ENCODE peak calls at places on chromosomes 4 and X, in five cellular contexts. B, Y, O, U and Q are unnamed samples.

GRCh38 chr4:38101563-38101962 is 141.4 kb downstream of the PTTG2 start:
- DNase-seq in O (no peak), B (no peak), Y (no peak), U (no peak), Q (no peak)

GRCh38 chrX:86171366-86171765 is 23.1 kb downstream of the DACH2 start:
- DNase-seq in U (no peak), Y (no peak), B (peak; percentile 49), O (peak; percentile 47), Q (no peak)

GRCh38 chrX:85828771-85829170 is 218.6 kb downstream of the CHM start:
- DNase-seq in B (no peak), U (no peak), O (no peak), Y (no peak), Q (no peak)

GRCh38 chr4:87052615-87053014 is 117.8 kb downstream of the AFF1 start:
- DNase-seq in Y (no peak), O (no peak), U (no peak), B (no peak), Q (no peak)

GRCh38 chr4:10077492-10078335 is 38.9 kb downstream of the WDR1 start:
- DNase-seq in U (peak; percentile 45), B (no peak), O (no peak), Y (no peak), Q (peak; percentile 8)

GRCh38 chr4:159012381-159012780 is 90.5 kb upstream of the RAPGEF2 start:
- DNase-seq in Y (no peak), B (no peak), U (no peak), O (peak; percentile 17), Q (no peak)

GRCh38 chrX:81996166-81996565 is 794.3 kb downstream of the SH3BGRL start:
- DNase-seq in B (no peak), Y (no peak), U (no peak), O (no peak), Q (no peak)

GRCh38 chr4:155761047-155761446 is 2.2 kb downstream of the GUCY1B1 start:
- DNase-seq in Y (no peak), B (no peak), U (no peak), O (no peak), Q (no peak)

GRCh38 chrX:119411959-119412358 is 12.8 kb downstream of the SLC25A43 start:
- DNase-seq in U (no peak), O (peak; percentile 37), Y (no peak), B (no peak), Q (no peak)

GRCh38 chr4:91064157-91064853 is 937.1 kb downstream of the CCSER1 start:
- DNase-seq in B (no peak), O (peak; percentile 5), U (no peak), Y (no peak), Q (no peak)

GRCh38 chr4:151921371-151921770 is 160.6 kb upstream of the GATB start:
- DNase-seq in Y (no peak), U (no peak), B (no peak), O (no peak), Q (no peak)

GRCh38 chrX:115642895-115643530 is 82.0 kb downstream of the PLS3 start:
- DNase-seq in B (peak; percentile 56), U (peak; percentile 71), O (peak; percentile 65), Y (peak; percentile 14), Q (peak; percentile 32)

GRCh38 chr4:109649872-109650271 is 53.4 kb downstream of the CASP6 start:
- DNase-seq in Y (no peak), O (no peak), B (no peak), U (no peak), Q (no peak)

GRCh38 chr4:15902741-15903140 is 35.8 kb downstream of the FGFBP1 start:
- DNase-seq in Y (no peak), U (no peak), O (no peak), B (no peak), Q (no peak)

GRCh38 chr4:20698382-20698781 is 1.9 kb upstream of the PACRGL start:
- DNase-seq in O (no peak), B (no peak), U (no peak), Y (no peak), Q (no peak)

GRCh38 chr4:173443121-173443520 is 44.2 kb upstream of the SCRG1 start:
- DNase-seq in B (no peak), Y (no peak), U (no peak), O (no peak), Q (no peak)

GRCh38 chrX:34918856-34919255 is 23.7 kb upstream of the FAM47B start:
- DNase-seq in B (no peak), O (peak; percentile 70), U (no peak), Y (no peak), Q (no peak)

GRCh38 chrX:75086731-75087195 is 69.3 kb downstream of the ABCB7 start:
- DNase-seq in Y (no peak), B (no peak), U (no peak), O (no peak), Q (no peak)

GRCh38 chrX:68717196-68717595 is 69.7 kb downstream of the STARD8 start:
- DNase-seq in B (no peak), O (no peak), Y (no peak), U (no peak), Q (peak; percentile 19)

GRCh38 chrX:13533726-13534125 is 35.7 kb upstream of the EGFL6 start:
- DNase-seq in B (no peak), O (peak; percentile 9), U (no peak), Y (no peak), Q (no peak)

GRCh38 chrX:7346021-7346420 is 198.1 kb upstream of the PUDP start:
- DNase-seq in U (no peak), B (no peak), O (no peak), Y (no peak), Q (no peak)

GRCh38 chr4:39706334-39706733 is 8.4 kb downstream of the UBE2K start:
- DNase-seq in B (no peak), Y (no peak), O (peak; percentile 60), U (no peak), Q (no peak)

GRCh38 chrX:107565916-107566602 is 62.3 kb upstream of the PRPS1 start:
- DNase-seq in U (no peak), O (peak; percentile 30), B (no peak), Y (no peak), Q (no peak)

GRCh38 chr4:46354863-46355262 is 35.1 kb downstream of the GABRA2 start:
- DNase-seq in O (no peak), Y (no peak), B (no peak), U (no peak), Q (no peak)

GRCh38 chr4:53586121-53586816 is 5.0 kb downstream of the LNX1 start:
- DNase-seq in O (no peak), U (no peak), B (no peak), Y (no peak), Q (no peak)

GRCh38 chrX:125998432-125998831 is 167.7 kb downstream of the DCAF12L2 start:
- DNase-seq in U (no peak), B (peak; percentile 11), O (peak; percentile 2), Y (no peak), Q (no peak)

GRCh38 chrX:152904151-152905080 is 6.5 kb downstream of the ZNF185 start:
- DNase-seq in O (peak; percentile 44), Y (peak; percentile 26), B (no peak), U (peak; percentile 54), Q (no peak)

GRCh38 chr4:41814565-41814964 is 66.0 kb upstream of the PHOX2B start:
- DNase-seq in O (peak; percentile 31), Y (no peak), B (no peak), U (no peak), Q (no peak)

GRCh38 chr4:109294006-109294405 is 8.5 kb downstream of the COL25A1 start:
- DNase-seq in U (no peak), B (peak; percentile 66), Y (no peak), O (peak; percentile 6), Q (no peak)

GRCh38 chr4:6916587-6917444 is 7.2 kb downstream of the TBC1D14 start:
- DNase-seq in U (peak; percentile 57), O (peak; percentile 31), Y (no peak), B (no peak), Q (no peak)

GRCh38 chr4:77989986-77990385 is 67.1 kb upstream of the FRAS1 start:
- DNase-seq in B (no peak), U (no peak), O (no peak), Y (no peak), Q (no peak)
- H3K27ac ChIP-seq in B (no peak overlapping the region), U (no peak overlapping the region), O (no peak overlapping the region), Y (no peak overlapping the region), Q (no peak overlapping the region)

GRCh38 chr4:101347267-101347556 is at the start of gene PPP3CA:
- DNase-seq in U (no peak), B (no peak), Y (no peak), O (no peak), Q (no peak)

GRCh38 chr4:101346312-101346561 is 1.1 kb downstream of the PPP3CA start:
- DNase-seq in Y (no peak), B (no peak), O (no peak), U (no peak), Q (no peak)

GRCh38 chr4:101346562-101347266 is 612 bp downstream of the PPP3CA start:
- DNase-seq in B (peak; percentile 64), Y (peak; percentile 42), U (peak; percentile 62), O (peak; percentile 47), Q (peak; percentile 36)

GRCh38 chr4:101348367-101348827 is 1.1 kb upstream of the PPP3CA start:
- DNase-seq in Y (no peak), O (no peak), B (no peak), U (no peak), Q (peak; percentile 43)

DNA sequence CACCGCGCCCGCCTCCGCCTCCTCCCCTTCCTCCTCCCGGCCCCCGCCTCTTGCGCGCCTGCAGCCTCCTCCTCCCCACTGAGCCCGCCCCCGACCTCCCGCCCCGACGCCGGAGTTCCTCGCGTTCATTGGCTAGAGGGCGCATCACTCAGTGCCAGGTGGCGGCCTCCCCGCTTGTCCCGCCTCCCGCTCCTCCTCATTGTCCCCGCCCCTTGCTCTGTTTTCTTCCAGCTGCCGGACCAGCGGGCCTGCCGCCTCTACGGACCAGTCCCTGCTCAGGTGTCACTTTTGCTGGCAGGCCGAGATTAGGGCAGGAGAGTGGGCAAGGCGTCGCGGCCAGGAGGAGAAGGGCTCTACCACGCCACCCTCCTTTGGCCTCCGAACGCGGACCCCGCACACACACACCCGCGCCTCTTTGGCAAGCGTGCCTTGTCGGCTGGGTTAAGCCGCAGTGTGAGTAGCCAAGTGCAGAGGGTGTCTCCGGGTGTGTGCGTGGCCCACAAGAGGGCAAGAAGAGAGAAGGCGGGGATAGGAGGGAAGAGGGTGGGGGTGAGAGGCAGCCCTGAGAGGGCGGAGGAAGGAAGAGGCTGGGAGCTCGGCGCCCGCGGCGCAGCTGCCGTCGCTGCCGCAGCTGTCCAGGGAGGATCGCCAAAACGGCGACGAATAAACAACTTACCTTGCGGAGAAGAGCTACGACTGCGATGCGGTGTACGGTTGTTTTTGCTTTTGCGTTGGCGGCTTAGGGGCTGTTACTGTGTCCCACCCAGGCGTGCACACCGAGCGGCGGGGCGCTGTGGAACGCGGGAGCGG is 436 bp upstream of the PPP3CA start:
- DNase-seq in O (peak; percentile 96), U (peak; percentile 99), B (peak; percentile 95), Y (peak; percentile 98), Q (peak; percentile 100)
- TF ChIP-seq CTCF in O (no peak), U (no peak), B (no peak), Y (peak; percentile 45), Q (no peak)

GRCh38 chrX:147848009-147848408 is 63.7 kb upstream of the FMR1 start:
- DNase-seq in Y (no peak), U (no peak), B (no peak), O (no peak), Q (no peak)
- H3K27ac ChIP-seq in Y (no peak overlapping the region), U (no peak overlapping the region), B (no peak overlapping the region), O (no peak overlapping the region), Q (no peak overlapping the region)

DNA sequence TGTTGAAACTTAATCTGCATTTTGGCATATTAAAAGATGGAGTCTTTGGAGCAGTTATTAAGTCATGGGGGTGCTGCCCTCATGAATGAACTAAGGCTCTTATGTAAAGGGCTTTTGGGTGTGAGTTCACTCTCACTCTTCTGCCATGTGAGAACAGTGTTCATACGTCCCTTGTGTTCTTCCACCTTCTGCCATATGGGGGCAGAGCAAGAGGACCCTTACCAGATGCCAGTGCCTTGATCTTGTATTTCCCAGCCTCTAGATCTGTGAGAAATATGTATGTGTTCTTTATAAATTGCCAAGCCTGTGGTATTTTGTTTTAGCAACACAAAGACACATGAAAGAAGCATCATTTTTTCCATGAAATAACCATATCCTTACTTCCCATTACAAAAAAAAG is 213.9 kb downstream of the SPOCK3 start:
- DNase-seq in Y (no peak), B (no peak), U (no peak), O (peak; percentile 11), Q (no peak)
- TF ChIP-seq CTCF in Y (no peak), B (peak; percentile 30), U (no peak), O (peak; percentile 12), Q (no peak)